ENCODE peak calls at places on chromosome 4, in eight cellular contexts. O, T, I, S, E, D, R and V are unnamed samples.
A peak's percentile ranks its signal among the peaks of the same experiment; 100 is the strongest.

GRCh38 chr4:159447296-159447695 is 344.4 kb downstream of the RAPGEF2 start:
- DNase-seq in O (no peak), T (no peak), I (no peak), S (no peak), E (no peak), D (no peak), R (no peak), V (no peak)

GRCh38 chr4:117249333-117249732 is 164.0 kb upstream of the TRAM1L1 start:
- DNase-seq in O (no peak), T (no peak), I (no peak), S (no peak), E (no peak), D (no peak), R (no peak), V (no peak)

GRCh38 chr4:53863163-53863562 is 201.2 kb downstream of the CHIC2 start:
- DNase-seq in O (no peak), T (no peak), I (no peak), S (peak; percentile 37), E (no peak), D (no peak), R (no peak), V (no peak)

GRCh38 chr4:83644677-83645639 is 109.0 kb downstream of the GPAT3 start:
- DNase-seq in O (no peak), T (peak; percentile 68), I (no peak), S (peak; percentile 63), E (no peak), D (peak; percentile 53), R (peak; percentile 30), V (no peak)

GRCh38 chr4:119477412-119478053 is 151.1 kb downstream of the PDE5A start:
- DNase-seq in O (no peak), T (no peak), I (no peak), S (no peak), E (no peak), D (no peak), R (no peak), V (no peak)

GRCh38 chr4:4914059-4914820 is 54.8 kb downstream of the MSX1 start:
- DNase-seq in O (no peak), T (peak; percentile 13), I (no peak), S (no peak), E (no peak), D (no peak), R (no peak), V (no peak)

GRCh38 chr4:11805837-11806236 is 377.1 kb upstream of the HS3ST1 start:
- DNase-seq in O (no peak), T (no peak), I (no peak), S (peak; percentile 23), E (no peak), D (no peak), R (peak; percentile 22), V (no peak)

GRCh38 chr4:42785817-42786216 is 106.7 kb upstream of the GRXCR1 start:
- DNase-seq in O (no peak), T (no peak), I (no peak), S (no peak), E (no peak), D (no peak), R (no peak), V (no peak)

GRCh38 chr4:144819591-144819990 is 173.6 kb downstream of the HHIP start:
- DNase-seq in O (no peak), T (no peak), I (no peak), S (no peak), E (no peak), D (no peak), R (no peak), V (no peak)

GRCh38 chr4:121656269-121656641 is 40.5 kb downstream of the ANXA5 start:
- DNase-seq in O (no peak), T (peak; percentile 70), I (peak; percentile 46), S (peak; percentile 70), E (no peak), D (peak; percentile 21), R (no peak), V (no peak)

GRCh38 chr4:112403072-112403945 is 106.1 kb downstream of the ALPK1 start:
- DNase-seq in O (no peak), T (no peak), I (no peak), S (no peak), E (no peak), D (no peak), R (no peak), V (no peak)

GRCh38 chr4:157128395-157128794 is 52.4 kb downstream of the GLRB start:
- DNase-seq in O (no peak), T (peak; percentile 61), I (no peak), S (peak; percentile 15), E (no peak), D (no peak), R (no peak), V (no peak)

GRCh38 chr4:38693531-38693930 is 29.5 kb downstream of the KLF3 start:
- DNase-seq in O (no peak), T (no peak), I (no peak), S (no peak), E (no peak), D (no peak), R (no peak), V (no peak)

GRCh38 chr4:25817059-25817681 is 45.6 kb downstream of the SEL1L3 start:
- DNase-seq in O (no peak), T (peak; percentile 79), I (no peak), S (no peak), E (no peak), D (no peak), R (no peak), V (no peak)

GRCh38 chr4:22356996-22357596 is 158.8 kb downstream of the ADGRA3 start:
- DNase-seq in O (no peak), T (peak; percentile 35), I (no peak), S (peak; percentile 45), E (no peak), D (no peak), R (no peak), V (no peak)

GRCh38 chr4:87073570-87074470 is 139.0 kb downstream of the AFF1 start:
- DNase-seq in O (peak; percentile 35), T (no peak), I (peak; percentile 70), S (no peak), E (no peak), D (no peak), R (no peak), V (peak; percentile 70)

GRCh38 chr4:76703676-76704075 is 194.3 kb downstream of the SOWAHB start:
- DNase-seq in O (no peak), T (peak; percentile 51), I (no peak), S (no peak), E (no peak), D (no peak), R (no peak), V (no peak)

GRCh38 chr4:77820836-77821561 is 1.8 kb upstream of the CNOT6L start:
- DNase-seq in O (no peak), T (peak; percentile 6), I (no peak), S (no peak), E (no peak), D (no peak), R (no peak), V (no peak)

GRCh38 chr4:174265917-174266316 is 17.6 kb downstream of the FBXO8 start:
- DNase-seq in O (no peak), T (no peak), I (no peak), S (no peak), E (no peak), D (no peak), R (no peak), V (no peak)

GRCh38 chr4:14743172-14743571 is 259.1 kb upstream of the CPEB2 start:
- DNase-seq in O (no peak), T (no peak), I (no peak), S (no peak), E (no peak), D (no peak), R (no peak), V (no peak)

GRCh38 chr4:72564789-72565188 is 4.2 kb downstream of the ADAMTS3 start:
- DNase-seq in O (no peak), T (no peak), I (no peak), S (no peak), E (no peak), D (no peak), R (no peak), V (no peak)

GRCh38 chr4:128553665-128554515 is 255.6 kb upstream of the JADE1 start:
- DNase-seq in O (no peak), T (no peak), I (no peak), S (no peak), E (no peak), D (no peak), R (no peak), V (no peak)

GRCh38 chr4:102843273-102843672 is 15.9 kb upstream of the UBE2D3 start:
- DNase-seq in O (no peak), T (peak; percentile 23), I (no peak), S (no peak), E (no peak), D (no peak), R (no peak), V (no peak)

GRCh38 chr4:117768610-117769009 is 265.7 kb upstream of the NDST3 start:
- DNase-seq in O (no peak), T (no peak), I (no peak), S (no peak), E (no peak), D (no peak), R (no peak), V (no peak)

GRCh38 chr4:72971572-72971971 is 97.9 kb downstream of the COX18 start:
- DNase-seq in O (no peak), T (peak; percentile 95), I (no peak), S (no peak), E (no peak), D (no peak), R (no peak), V (no peak)

GRCh38 chr4:85257817-85258216 is 217.1 kb upstream of the ARHGAP24 start:
- DNase-seq in O (no peak), T (no peak), I (no peak), S (no peak), E (no peak), D (no peak), R (no peak), V (no peak)

GRCh38 chr4:55671667-55672066 is 35.6 kb upstream of the NMU start:
- DNase-seq in O (no peak), T (no peak), I (no peak), S (no peak), E (no peak), D (no peak), R (no peak), V (no peak)

GRCh38 chr4:47704693-47705325 is 133.1 kb downstream of the CORIN start:
- DNase-seq in O (no peak), T (peak; percentile 58), I (no peak), S (peak; percentile 83), E (no peak), D (peak; percentile 36), R (no peak), V (no peak)

GRCh38 chr4:118279328-118279727 is 73.5 kb downstream of the PRSS12 start:
- DNase-seq in O (no peak), T (no peak), I (no peak), S (no peak), E (no peak), D (no peak), R (no peak), V (no peak)

GRCh38 chr4:102319594-102319993 is 25.7 kb downstream of the SLC39A8 start:
- DNase-seq in O (no peak), T (no peak), I (no peak), S (no peak), E (peak; percentile 51), D (no peak), R (no peak), V (no peak)

GRCh38 chr4:88108747-88109122 is 49.7 kb downstream of the ABCG2 start:
- DNase-seq in O (no peak), T (peak; percentile 22), I (no peak), S (no peak), E (no peak), D (no peak), R (no peak), V (no peak)

GRCh38 chr4:39976945-39977488 is 694 bp downstream of the PDS5A start:
- DNase-seq in O (peak; percentile 37), T (peak; percentile 44), I (peak; percentile 69), S (peak; percentile 40), E (no peak), D (peak; percentile 36), R (peak; percentile 49), V (peak; percentile 80)

GRCh38 chr4:87243426-87244053 is 23.1 kb upstream of the KLHL8 start:
- DNase-seq in O (no peak), T (no peak), I (no peak), S (no peak), E (no peak), D (no peak), R (no peak), V (no peak)

GRCh38 chr4:73832651-73833237 is 3.7 kb upstream of the CXCL6 start:
- DNase-seq in O (no peak), T (peak; percentile 66), I (no peak), S (no peak), E (no peak), D (no peak), R (no peak), V (no peak)